ENCODE peak calls at places on chromosomes 2 and 18, in nine cellular contexts. K is left colon; G is EL; V is stimulated activated CD8-positive, alpha-beta memory T cell treated with anti-CD3 and anti-CD28 coated beads, Interleukin-2, amount 100 ng/mL, for 1 hour; Y is GM13977; W is Caco-2; R is NCI-H1105; N is RCC 7860; P is activated CD4-positive, alpha-beta T cell treated with anti-CD3 and anti-CD28 coated beads, Interleukin-2, amount 50 U/mL, for 24 hours. O is an unnamed sample.

GRCh38 chr2:124776332-124776731 is 751.2 kb downstream of the CNTNAP5 start:
- DNase-seq in K (no peak), G (no peak), V (no peak), Y (no peak), W (no peak), R (no peak), N (no peak), P (no peak), O (no peak)

GRCh38 chr2:105876191-105876590 is 131.5 kb downstream of the NCK2 start:
- DNase-seq in K (no peak), G (no peak), V (no peak), Y (no peak), W (no peak), R (no peak), N (no peak), P (no peak), O (no peak)

GRCh38 chr18:31100598-31101147 is 1.5 kb downstream of the DSC2 start:
- DNase-seq in K (peak), G (no peak), V (no peak), Y (no peak), W (peak), R (no peak), N (no peak), P (no peak), O (peak)

GRCh38 chr18:652131-652530 is 5.3 kb upstream of the TYMS start:
- DNase-seq in K (no peak), G (no peak), V (no peak), Y (no peak), W (no peak), R (no peak), N (no peak), P (no peak), O (no peak)

GRCh38 chr2:7031424-7032245 is 114.4 kb downstream of the RNF144A start:
- DNase-seq in K (peak), G (peak), V (peak), Y (no peak), W (peak), R (peak), N (no peak), P (peak), O (no peak)

GRCh38 chr18:50113726-50114125 is 81.2 kb downstream of the MYO5B start:
- DNase-seq in K (no peak), G (no peak), V (no peak), Y (no peak), W (no peak), R (no peak), N (no peak), P (no peak), O (no peak)

GRCh38 chr2:101435011-101435862 is 39.7 kb downstream of the RFX8 start:
- DNase-seq in K (no peak), G (peak), V (no peak), Y (no peak), W (no peak), R (no peak), N (no peak), P (no peak), O (peak)

GRCh38 chr2:177545981-177546600 is 153.5 kb downstream of the AGPS start:
- DNase-seq in K (no peak), G (no peak), V (no peak), Y (no peak), W (no peak), R (no peak), N (no peak), P (no peak), O (no peak)

GRCh38 chr2:128301501-128301966 is 17.1 kb downstream of the HS6ST1 start:
- DNase-seq in K (no peak), G (peak), V (no peak), Y (no peak), W (no peak), R (no peak), N (peak), P (no peak), O (no peak)

GRCh38 chr2:148132400-148132799 is 111.5 kb downstream of the MBD5 start:
- DNase-seq in K (no peak), G (peak), V (no peak), Y (no peak), W (no peak), R (no peak), N (peak), P (no peak), O (no peak)

GRCh38 chr2:25740810-25741381 is 67.5 kb upstream of the DTNB start:
- DNase-seq in K (no peak), G (peak), V (no peak), Y (no peak), W (no peak), R (no peak), N (no peak), P (no peak), O (no peak)

GRCh38 chr18:50944245-50944917 is 23.5 kb upstream of the ELAC1 start:
- DNase-seq in K (no peak), G (peak), V (no peak), Y (no peak), W (no peak), R (no peak), N (no peak), P (no peak), O (no peak)

GRCh38 chr2:1681323-1682310 is 62.7 kb downstream of the PXDN start:
- DNase-seq in K (no peak), G (no peak), V (no peak), Y (no peak), W (no peak), R (no peak), N (no peak), P (no peak), O (no peak)

GRCh38 chr2:218559021-218559420 is 9.1 kb downstream of the USP37 start:
- DNase-seq in K (no peak), G (no peak), V (no peak), Y (no peak), W (no peak), R (no peak), N (no peak), P (no peak), O (no peak)

GRCh38 chr2:161208527-161209139 is 48.4 kb downstream of the TANK start:
- DNase-seq in K (no peak), G (peak), V (no peak), Y (no peak), W (no peak), R (no peak), N (peak), P (no peak), O (no peak)

GRCh38 chr2:20213651-20214565 is 11.0 kb downstream of the SDC1 start:
- DNase-seq in K (no peak), G (no peak), V (no peak), Y (peak), W (peak), R (peak), N (no peak), P (no peak), O (no peak)

GRCh38 chr2:216934151-216934550 is 74.3 kb upstream of the TNP1 start:
- DNase-seq in K (no peak), G (no peak), V (no peak), Y (no peak), W (no peak), R (no peak), N (no peak), P (no peak), O (peak)

GRCh38 chr2:20313659-20314058 is 37.0 kb downstream of the PUM2 start:
- DNase-seq in K (no peak), G (peak), V (no peak), Y (no peak), W (no peak), R (no peak), N (peak), P (no peak), O (no peak)

GRCh38 chr18:63788447-63789096 is 13.4 kb downstream of the SERPINB7 start:
- DNase-seq in K (no peak), G (peak), V (peak), Y (no peak), W (no peak), R (no peak), N (peak), P (peak), O (no peak)

GRCh38 chr2:176560296-176560695 is 291.1 kb downstream of the MTX2 start:
- DNase-seq in K (no peak), G (peak), V (no peak), Y (no peak), W (no peak), R (no peak), N (no peak), P (no peak), O (no peak)